ENCODE peak calls at places on chromosomes 3 and 15, in nine cellular contexts. One of them, this sample, is unnamed.

GRCh38 chr15:89790206-89790605 is 14.1 kb downstream of the MESP2 start:
- DNase-seq in K562: no peak
- DNase-seq in AG10803: no peak
- DNase-seq in epithelial cell of prostate: no peak
- DNase-seq in H9: no peak
- DNase-seq in left cardiac atrium: no peak
- DNase-seq in neuronal stem cell: no peak
- DNase-seq in COLO829: no peak
- DNase-seq in bronchial epithelial cell: no peak
- DNase-seq in this sample: no peak

GRCh38 chr3:127038923-127039581 is 56.1 kb downstream of the PLXNA1 start:
- DNase-seq in K562: no peak
- DNase-seq in AG10803: no peak
- DNase-seq in epithelial cell of prostate: no peak
- DNase-seq in H9: no peak
- DNase-seq in left cardiac atrium: peak; percentile 12
- DNase-seq in neuronal stem cell: no peak
- DNase-seq in COLO829: no peak
- DNase-seq in bronchial epithelial cell: no peak
- DNase-seq in this sample: no peak

GRCh38 chr15:92930061-92930460 is 29.9 kb downstream of the CHD2 start:
- DNase-seq in K562: no peak
- DNase-seq in AG10803: peak; percentile 63
- DNase-seq in epithelial cell of prostate: no peak
- DNase-seq in H9: no peak
- DNase-seq in left cardiac atrium: no peak
- DNase-seq in neuronal stem cell: no peak
- DNase-seq in COLO829: no peak
- DNase-seq in bronchial epithelial cell: no peak
- DNase-seq in this sample: no peak

GRCh38 chr3:65878831-65879230 is 159.9 kb downstream of the MAGI1 start:
- DNase-seq in K562: no peak
- DNase-seq in AG10803: no peak
- DNase-seq in epithelial cell of prostate: no peak
- DNase-seq in H9: peak; percentile 66
- DNase-seq in left cardiac atrium: no peak
- DNase-seq in neuronal stem cell: no peak
- DNase-seq in COLO829: no peak
- DNase-seq in bronchial epithelial cell: no peak
- DNase-seq in this sample: peak; percentile 23

GRCh38 chr15:89009080-89009479 is 79.2 kb upstream of the ABHD2 start:
- DNase-seq in K562: no peak
- DNase-seq in AG10803: no peak
- DNase-seq in epithelial cell of prostate: no peak
- DNase-seq in H9: no peak
- DNase-seq in left cardiac atrium: no peak
- DNase-seq in neuronal stem cell: no peak
- DNase-seq in COLO829: no peak
- DNase-seq in bronchial epithelial cell: no peak
- DNase-seq in this sample: no peak

GRCh38 chr3:191702121-191702520 is 241.2 kb downstream of the PYDC2 start:
- DNase-seq in K562: no peak
- DNase-seq in AG10803: no peak
- DNase-seq in epithelial cell of prostate: no peak
- DNase-seq in H9: no peak
- DNase-seq in left cardiac atrium: no peak
- DNase-seq in neuronal stem cell: no peak
- DNase-seq in COLO829: no peak
- DNase-seq in bronchial epithelial cell: no peak
- DNase-seq in this sample: no peak

GRCh38 chr3:112357888-112358287 is 24.9 kb downstream of the CD200 start:
- DNase-seq in K562: no peak
- DNase-seq in AG10803: no peak
- DNase-seq in epithelial cell of prostate: no peak
- DNase-seq in H9: no peak
- DNase-seq in left cardiac atrium: no peak
- DNase-seq in neuronal stem cell: no peak
- DNase-seq in COLO829: no peak
- DNase-seq in bronchial epithelial cell: no peak
- DNase-seq in this sample: no peak

GRCh38 chr15:97678677-97679076 is 281.8 kb upstream of the ARRDC4 start:
- DNase-seq in K562: no peak
- DNase-seq in AG10803: no peak
- DNase-seq in epithelial cell of prostate: no peak
- DNase-seq in H9: no peak
- DNase-seq in left cardiac atrium: no peak
- DNase-seq in neuronal stem cell: no peak
- DNase-seq in COLO829: no peak
- DNase-seq in bronchial epithelial cell: no peak
- DNase-seq in this sample: no peak

GRCh38 chr15:74826911-74827310 is 484 bp downstream of the CPLX3 start:
- DNase-seq in K562: no peak
- DNase-seq in AG10803: no peak
- DNase-seq in epithelial cell of prostate: no peak
- DNase-seq in H9: no peak
- DNase-seq in left cardiac atrium: no peak
- DNase-seq in neuronal stem cell: no peak
- DNase-seq in COLO829: no peak
- DNase-seq in bronchial epithelial cell: no peak
- DNase-seq in this sample: no peak

GRCh38 chr3:134879991-134880390 is 84.9 kb downstream of the EPHB1 start:
- DNase-seq in K562: no peak
- DNase-seq in AG10803: no peak
- DNase-seq in epithelial cell of prostate: no peak
- DNase-seq in H9: no peak
- DNase-seq in left cardiac atrium: no peak
- DNase-seq in neuronal stem cell: no peak
- DNase-seq in COLO829: peak; percentile 19
- DNase-seq in bronchial epithelial cell: no peak
- DNase-seq in this sample: no peak

GRCh38 chr3:35900079-35900478 is 260.8 kb downstream of the ARPP21 start:
- DNase-seq in K562: no peak
- DNase-seq in AG10803: no peak
- DNase-seq in epithelial cell of prostate: no peak
- DNase-seq in H9: no peak
- DNase-seq in left cardiac atrium: no peak
- DNase-seq in neuronal stem cell: no peak
- DNase-seq in COLO829: no peak
- DNase-seq in bronchial epithelial cell: no peak
- DNase-seq in this sample: peak; percentile 52